ENCODE peak calls at places on chromosomes 4 and X, in ten cellular contexts. E, V, F, N, A, B, I, O, K and G are unnamed samples. For H3K27me3, the result is how much of the 10 kb centered on the place peaks cover.

GRCh38 chr4:105859233-105859632 is 36.0 kb upstream of the NPNT start:
- DNase-seq in E (no peak), V (no peak), F (no peak), N (no peak), A (peak), B (peak), I (peak), O (no peak), K (no peak), G (no peak)

GRCh38 chrX:16882188-16882587 is 12.0 kb upstream of the RBBP7 start:
- DNase-seq in E (no peak), V (peak), F (no peak), N (peak), A (peak), B (no peak), I (no peak), O (no peak), K (peak), G (peak)

GRCh38 chr4:120327276-120327675 is 260.6 kb upstream of the MAD2L1 start:
- DNase-seq in E (no peak), V (no peak), F (no peak), N (no peak), A (no peak), B (no peak), I (no peak), O (no peak), K (no peak), G (no peak)

GRCh38 chr4:87097075-87097474 is 123.3 kb downstream of the KLHL8 start:
- DNase-seq in E (no peak), V (no peak), F (no peak), N (peak), A (no peak), B (no peak), I (no peak), O (no peak), K (no peak), G (no peak)

GRCh38 chr4:155497306-155497705 is 120.5 kb upstream of the MAP9 start:
- DNase-seq in E (no peak), V (no peak), F (no peak), N (no peak), A (no peak), B (no peak), I (no peak), O (no peak), K (no peak), G (no peak)

GRCh38 chrX:9566150-9566621 is 101.3 kb downstream of the TBL1X start:
- DNase-seq in E (no peak), V (peak), F (peak), N (peak), A (peak), B (peak), I (peak), O (peak), K (peak), G (peak)

GRCh38 chr4:54063224-54063623 is 1.2 kb downstream of the CHIC2 start:
- DNase-seq in E (no peak), V (no peak), F (no peak), N (no peak), A (peak), B (peak), I (peak), O (no peak), K (no peak), G (no peak)

GRCh38 chr4:128528793-128529553 is 241.4 kb upstream of the PGRMC2 start:
- DNase-seq in E (no peak), V (peak), F (no peak), N (no peak), A (peak), B (peak), I (peak), O (no peak), K (no peak), G (no peak)

GRCh38 chr4:156138781-156139280 is 185.2 kb upstream of the CTSO start:
- DNase-seq in E (no peak), V (no peak), F (no peak), N (no peak), A (no peak), B (no peak), I (no peak), O (no peak), K (no peak), G (no peak)

GRCh38 chr4:23070848-23071570 is 378.3 kb downstream of the GBA3 start:
- DNase-seq in E (no peak), V (no peak), F (no peak), N (no peak), A (no peak), B (no peak), I (peak), O (no peak), K (no peak), G (no peak)

GRCh38 chr4:157294575-157294974 is 74.0 kb downstream of the GRIA2 start:
- DNase-seq in E (no peak), V (no peak), F (no peak), N (no peak), A (no peak), B (no peak), I (no peak), O (no peak), K (no peak), G (no peak)

GRCh38 chrX:107940095-107940494 is 42.1 kb downstream of the TEX13B start:
- DNase-seq in E (no peak), V (no peak), F (no peak), N (no peak), A (peak), B (no peak), I (no peak), O (no peak), K (no peak), G (no peak)

GRCh38 chrX:131845201-131845600 is 177.9 kb upstream of the STK26 start:
- DNase-seq in E (no peak), V (no peak), F (no peak), N (no peak), A (no peak), B (no peak), I (no peak), O (no peak), K (no peak), G (no peak)

GRCh38 chr4:12179264-12179616 is 750.5 kb upstream of the HS3ST1 start:
- DNase-seq in E (no peak), V (no peak), F (no peak), N (no peak), A (no peak), B (no peak), I (no peak), O (no peak), K (peak), G (peak)

GRCh38 chr4:73841243-73841925 is 4.9 kb downstream of the CXCL6 start:
- DNase-seq in E (no peak), V (no peak), F (no peak), N (no peak), A (no peak), B (peak), I (peak), O (no peak), K (no peak), G (no peak)

GRCh38 chrX:75547783-75548182 is 24.9 kb upstream of the ZDHHC15 start:
- DNase-seq in E (no peak), V (peak), F (peak), N (no peak), A (no peak), B (peak), I (no peak), O (peak), K (no peak), G (no peak)

GRCh38 chrX:848366-848765 is 217.8 kb downstream of the SHOX start:
- DNase-seq in E (no peak), V (no peak), F (no peak), N (no peak), A (no peak), B (no peak), I (no peak), O (no peak), K (no peak), G (no peak)

GRCh38 chr4:184267673-184268573 is 50.2 kb upstream of the ENPP6 start:
- DNase-seq in E (peak), V (peak), F (no peak), N (peak), A (peak), B (peak), I (peak), O (peak), K (no peak), G (peak)

GRCh38 chrX:106726485-106727437 is at the start of gene RNF128:
- DNase-seq in E (no peak), V (peak), F (no peak), N (peak), A (peak), B (peak), I (peak), O (no peak), K (no peak), G (no peak)

GRCh38 chrX:36684053-36684452 is 324.1 kb upstream of the FAM47C start:
- DNase-seq in E (no peak), V (no peak), F (no peak), N (no peak), A (no peak), B (no peak), I (no peak), O (no peak), K (no peak), G (no peak)

GRCh38 chrX:97846228-97846627 is 962.5 kb downstream of the RPA4 start:
- DNase-seq in E (no peak), V (no peak), F (no peak), N (no peak), A (no peak), B (no peak), I (no peak), O (no peak), K (no peak), G (no peak)

GRCh38 chr4:86334020-86334750 is 25.7 kb downstream of the MAPK10 start:
- DNase-seq in E (no peak), V (no peak), F (no peak), N (no peak), A (peak), B (no peak), I (no peak), O (no peak), K (peak), G (peak)

GRCh38 chrX:71619193-71619592 is 882 bp upstream of the CXCR3 start:
- DNase-seq in E (no peak), V (no peak), F (no peak), N (no peak), A (no peak), B (no peak), I (peak), O (no peak), K (no peak), G (no peak)

GRCh38 chrX:17374619-17375360 is at the start of gene NHS:
- DNase-seq in E (no peak), V (peak), F (peak), N (peak), A (peak), B (peak), I (peak), O (peak), K (peak), G (no peak)

GRCh38 chrX:13468096-13468495 is 101.3 kb upstream of the EGFL6 start:
- DNase-seq in E (no peak), V (no peak), F (no peak), N (no peak), A (no peak), B (no peak), I (no peak), O (no peak), K (no peak), G (no peak)

GRCh38 chr4:56727150-56727549 is 46.1 kb upstream of the HOPX start:
- DNase-seq in E (no peak), V (no peak), F (no peak), N (no peak), A (peak), B (no peak), I (no peak), O (no peak), K (no peak), G (no peak)

GRCh38 chrX:152817082-152817744 is 13.3 kb downstream of the CETN2 start:
- DNase-seq in E (no peak), V (peak), F (no peak), N (peak), A (peak), B (peak), I (peak), O (no peak), K (no peak), G (no peak)
- TF ChIP-seq CTCF in E (peak), V (no peak), F (no peak), N (peak), A (peak), B (no peak), I (peak), O (no peak), K (no peak), G (peak)

GRCh38 chrX:111035256-111035655 is 60.7 kb upstream of the PAK3 start:
- DNase-seq in E (no peak), V (no peak), F (no peak), N (no peak), A (no peak), B (no peak), I (no peak), O (no peak), K (no peak), G (no peak)
- H3K27me3 ChIP-seq in E (under half), V (under half), F (under half), N (under half), A (under half), B (under half), I (under half), O (under half), K (under half), G (under half)

GRCh38 chrX:153937056-153937455 is 2.2 kb upstream of the NAA10 start:
- DNase-seq in E (no peak), V (no peak), F (no peak), N (no peak), A (no peak), B (no peak), I (no peak), O (no peak), K (no peak), G (no peak)

GRCh38 chrX:153932220-153932915 is 2.5 kb downstream of the NAA10 start:
- DNase-seq in E (no peak), V (no peak), F (no peak), N (no peak), A (no peak), B (no peak), I (no peak), O (no peak), K (no peak), G (no peak)

GRCh38 chrX:153933751-153934472 is 925 bp downstream of the NAA10 start:
- DNase-seq in E (no peak), V (no peak), F (no peak), N (no peak), A (no peak), B (peak), I (peak), O (no peak), K (no peak), G (no peak)

GRCh38 chrX:153935326-153935851 is 552 bp upstream of the NAA10 start:
- DNase-seq in E (no peak), V (no peak), F (no peak), N (no peak), A (no peak), B (no peak), I (no peak), O (no peak), K (no peak), G (no peak)

GRCh38 chrX:153934473-153935325 is at the start of gene NAA10:
- DNase-seq in E (peak), V (peak), F (peak), N (peak), A (peak), B (peak), I (peak), O (no peak), K (peak), G (peak)
- TF ChIP-seq CTCF in E (no peak), V (no peak), F (no peak), N (no peak), A (no peak), B (no peak), I (no peak), O (no peak), K (no peak), G (no peak)

DNA sequence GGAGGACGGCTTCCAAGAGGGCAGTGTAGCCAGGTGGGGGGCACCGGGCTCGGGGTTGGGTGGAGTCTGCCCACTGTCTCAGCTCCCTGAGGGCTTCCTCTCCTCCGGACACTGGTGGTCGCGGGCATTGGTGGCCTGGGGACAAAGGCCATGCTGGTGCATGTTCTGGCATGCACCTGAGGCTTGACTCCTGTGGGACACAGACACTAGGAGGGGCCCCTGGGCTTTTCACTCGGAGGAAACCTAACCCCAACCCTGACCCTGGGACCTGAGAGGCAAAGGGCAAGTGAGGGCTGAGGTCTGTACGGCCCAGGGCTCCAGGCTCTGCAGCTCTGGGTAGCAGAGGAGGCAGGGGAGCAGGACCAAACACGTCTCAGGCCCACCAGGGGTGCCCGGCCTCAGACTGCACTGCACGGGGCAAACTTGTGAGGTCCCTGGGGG is 22.3 kb upstream of the FGFR3 start:
- DNase-seq in E (no peak), V (no peak), F (no peak), N (no peak), A (no peak), B (no peak), I (no peak), O (no peak), K (no peak), G (no peak)
- H3K27me3 ChIP-seq in E (under half), V (under half), F (under half), N (under half), A (under half), B (under half), I (under half), O (under half), K (under half), G (under half)

GRCh38 chr4:109818268-109818667 is 2.7 kb downstream of the GAR1 start:
- DNase-seq in E (no peak), V (no peak), F (no peak), N (no peak), A (no peak), B (no peak), I (no peak), O (no peak), K (no peak), G (no peak)

GRCh38 chr4:109811707-109812106 is 3.9 kb upstream of the GAR1 start:
- DNase-seq in E (no peak), V (no peak), F (no peak), N (no peak), A (no peak), B (no peak), I (no peak), O (no peak), K (no peak), G (no peak)

GRCh38 chr4:109816894-109817293 is 1.3 kb downstream of the GAR1 start:
- DNase-seq in E (no peak), V (no peak), F (no peak), N (no peak), A (no peak), B (no peak), I (no peak), O (no peak), K (no peak), G (no peak)

GRCh38 chr4:109816082-109816442 is 500 bp downstream of the GAR1 start:
- DNase-seq in E (no peak), V (no peak), F (no peak), N (peak), A (no peak), B (no peak), I (no peak), O (no peak), K (no peak), G (no peak)

DNA sequence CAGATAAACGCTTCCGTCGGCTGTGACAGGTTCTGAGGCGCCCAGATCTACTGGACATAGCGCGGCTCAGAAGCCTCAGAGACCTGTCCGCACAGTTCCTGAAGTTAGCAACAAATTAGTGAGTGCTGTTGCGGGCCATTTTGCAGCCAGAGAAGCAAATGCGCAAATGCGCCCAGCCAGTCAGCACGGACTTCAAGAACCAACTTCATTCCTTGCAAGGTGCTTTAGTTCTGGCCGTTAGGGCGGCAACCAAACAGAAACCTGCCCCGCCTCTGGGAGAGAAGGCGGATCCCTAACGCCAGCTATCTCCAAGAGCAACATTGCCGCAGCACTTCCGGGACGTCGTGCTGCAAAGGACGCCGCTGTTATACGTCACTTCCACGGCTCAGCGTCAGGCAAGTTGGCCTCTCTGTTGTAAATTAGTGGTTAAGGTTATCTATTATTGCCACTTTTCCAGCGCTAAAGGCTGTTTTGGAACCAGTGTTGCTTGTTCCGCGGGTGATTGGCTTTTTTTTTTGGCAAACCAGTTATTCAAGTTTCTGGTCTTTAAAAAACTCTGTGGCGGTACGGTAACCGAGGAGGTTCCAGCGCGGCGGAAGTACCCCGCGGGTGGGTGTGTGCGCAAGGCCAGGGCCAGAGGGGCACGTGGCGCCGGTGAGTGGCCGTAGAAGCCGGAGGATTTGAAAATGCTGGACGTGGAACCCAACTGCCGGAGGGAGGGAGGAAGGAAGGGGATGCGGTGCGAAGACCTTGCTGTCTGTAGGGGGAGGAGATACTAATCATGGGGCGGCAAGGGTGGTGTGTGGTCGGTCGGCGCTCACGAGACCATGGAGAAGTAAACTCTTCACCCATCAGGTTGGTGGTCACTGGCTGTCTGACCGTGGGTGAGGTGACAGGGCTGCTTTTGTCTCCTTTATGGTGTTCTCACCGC is at the start of gene GAR1:
- DNase-seq in E (peak), V (peak), F (peak), N (peak), A (peak), B (peak), I (peak), O (peak), K (peak), G (peak)
- TF ChIP-seq CTCF in E (no peak), V (no peak), F (no peak), N (no peak), A (no peak), B (no peak), I (no peak), O (no peak), K (no peak), G (no peak)

DNA sequence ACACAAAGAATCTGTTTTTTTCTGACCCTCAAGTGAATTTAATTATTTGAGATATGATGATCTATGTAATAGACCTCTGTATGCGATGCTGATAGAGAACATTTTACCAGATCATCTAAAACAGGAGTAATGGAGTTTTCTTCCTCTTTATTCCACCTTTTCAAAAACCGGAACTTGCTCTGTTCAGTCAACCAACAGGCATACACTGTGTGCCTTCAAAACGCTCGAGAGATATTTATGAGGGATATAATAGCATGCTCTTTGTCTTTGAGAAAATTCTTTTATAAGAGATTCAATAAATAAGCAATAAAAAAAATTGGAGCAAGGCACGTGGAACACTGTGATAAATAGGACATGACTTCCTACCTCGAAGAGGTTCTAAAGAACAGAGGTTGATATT is 2.0 kb downstream of the NYX start:
- DNase-seq in E (no peak), V (no peak), F (no peak), N (no peak), A (no peak), B (no peak), I (no peak), O (no peak), K (no peak), G (no peak)
- H3K27me3 ChIP-seq in E (under half), V (under half), F (under half), N (under half), A (under half), B (under half), I (under half), O (under half), K (under half), G (under half)

DNA sequence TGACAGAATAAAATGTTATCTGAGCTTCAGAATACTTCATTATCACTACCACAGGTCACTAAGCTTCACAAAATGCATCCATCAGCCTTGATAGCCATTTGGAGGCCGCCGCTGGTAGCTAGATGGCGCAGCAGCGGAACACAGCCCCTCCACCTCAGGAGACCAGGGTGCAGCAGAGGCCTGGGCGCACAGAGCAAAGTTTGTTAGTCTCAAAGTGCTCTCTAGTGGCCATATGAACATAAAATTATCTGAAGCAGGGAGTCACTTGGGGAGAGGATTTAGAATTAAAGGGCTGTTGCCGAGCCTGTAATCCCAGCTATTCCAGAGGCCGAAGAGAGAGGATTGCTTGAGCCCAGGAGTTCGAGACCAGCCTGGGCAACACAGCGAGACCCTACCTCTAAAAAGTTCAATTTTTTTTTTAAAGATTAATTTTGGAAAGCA is 8.1 kb upstream of the DCTD start:
- DNase-seq in E (no peak), V (peak), F (no peak), N (peak), A (peak), B (peak), I (peak), O (no peak), K (peak), G (peak)
- TF ChIP-seq CTCF in E (peak), V (peak), F (peak), N (peak), A (peak), B (peak), I (peak), O (no peak), K (peak), G (peak)